ENCODE peak calls at places on chromosomes 13 and 19, in ten cellular contexts. D, Q, C, H, S, W, X, U, P and V are unnamed samples.

GRCh38 chr13:36819811-36820140 is 754 bp downstream of the RFXAP start:
- DNase-seq in C (peak), U (no peak), W (no peak), Q (no peak), P (no peak), S (no peak), H (no peak), D (no peak), X (no peak), V (no peak)

GRCh38 chr13:46679369-46680180 is 117.4 kb downstream of the ESD start:
- DNase-seq in U (peak), S (no peak), P (peak), Q (peak), W (peak), C (peak), D (no peak), X (no peak), H (no peak), V (no peak)

GRCh38 chr19:58296086-58296485 is 9.1 kb upstream of the ERVK3-1 start:
- DNase-seq in C (no peak), H (no peak), S (no peak), W (no peak), D (no peak), Q (no peak), P (no peak), U (no peak), X (no peak), V (no peak)

GRCh38 chr19:13044160-13044853 is 49.0 kb downstream of the NFIX start:
- DNase-seq in P (no peak), U (no peak), D (peak), C (no peak), Q (no peak), X (no peak), S (no peak), H (no peak), W (no peak), V (no peak)

GRCh38 chr19:42313096-42313839 is at the start of gene TMEM145:
- DNase-seq in S (no peak), Q (no peak), D (no peak), W (no peak), U (no peak), P (no peak), C (peak), H (peak), X (no peak), V (peak)

GRCh38 chr13:100666124-100666523 is 8.5 kb downstream of the TMTC4 start:
- DNase-seq in X (no peak), W (no peak), P (no peak), U (no peak), D (no peak), Q (no peak), S (no peak), C (no peak), H (no peak), V (no peak)

GRCh38 chr19:16889429-16889882 is 657 bp downstream of the F2RL3 start:
- DNase-seq in H (no peak), Q (no peak), D (peak), U (no peak), S (no peak), W (peak), P (no peak), X (no peak), C (no peak), V (no peak)

GRCh38 chr19:40370997-40371801 is 18.8 kb downstream of the HIPK4 start:
- DNase-seq in W (no peak), H (no peak), P (no peak), C (no peak), U (no peak), S (no peak), X (no peak), D (no peak), Q (no peak), V (no peak)

GRCh38 chr13:84645196-84646071 is 763.2 kb upstream of the SLITRK1 start:
- DNase-seq in U (no peak), W (no peak), X (no peak), H (no peak), Q (peak), P (no peak), S (no peak), D (no peak), C (no peak), V (no peak)

GRCh38 chr19:42352216-42352892 is 26.9 kb downstream of the MEGF8 start:
- DNase-seq in S (no peak), U (no peak), X (no peak), P (no peak), C (peak), D (no peak), Q (peak), W (no peak), H (no peak), V (no peak)

GRCh38 chr13:20118268-20119140 is 42.3 kb downstream of the GJA3 start:
- DNase-seq in W (peak), P (peak), D (peak), C (peak), X (no peak), S (peak), U (no peak), H (peak), Q (no peak), V (no peak)

GRCh38 chr19:47322048-47322447 is 9.9 kb upstream of the C5AR2 start:
- DNase-seq in H (no peak), Q (no peak), W (no peak), U (no peak), X (no peak), P (no peak), D (no peak), C (no peak), S (no peak), V (no peak)

GRCh38 chr13:45454204-45454603 is 10.5 kb upstream of the COG3 start:
- DNase-seq in U (no peak), D (no peak), S (no peak), X (no peak), P (no peak), W (no peak), H (no peak), Q (no peak), C (no peak), V (no peak)

GRCh38 chr13:33158830-33159229 is 126.7 kb downstream of the STARD13 start:
- DNase-seq in Q (no peak), X (no peak), H (no peak), D (no peak), S (no peak), P (no peak), C (no peak), U (no peak), W (no peak), V (no peak)

GRCh38 chr13:37679043-37679442 is 80.5 kb upstream of the POSTN start:
- DNase-seq in Q (no peak), H (no peak), W (no peak), U (no peak), X (no peak), C (no peak), S (no peak), D (no peak), P (no peak), V (no peak)

GRCh38 chr13:95924389-95924994 is 128.7 kb downstream of the UGGT2 start:
- DNase-seq in H (no peak), U (no peak), S (no peak), W (no peak), C (no peak), X (no peak), P (no peak), D (no peak), Q (peak), V (no peak)

GRCh38 chr13:40109324-40109958 is 454.0 kb downstream of the COG6 start:
- DNase-seq in P (no peak), S (no peak), C (no peak), D (no peak), X (peak), W (no peak), Q (peak), H (no peak), U (no peak), V (no peak)

GRCh38 chr13:24463078-24463477 is 49.5 kb downstream of the PARP4 start:
- DNase-seq in C (no peak), Q (no peak), S (no peak), H (no peak), P (no peak), D (no peak), X (no peak), W (no peak), U (no peak), V (no peak)

GRCh38 chr19:23909222-23909621 is 5.5 kb upstream of the ZNF726 start:
- DNase-seq in P (no peak), D (no peak), C (no peak), H (no peak), W (no peak), S (no peak), Q (no peak), U (no peak), X (no peak), V (no peak)

GRCh38 chr19:43439183-43440063 is 24.7 kb downstream of the TEX101 start:
- DNase-seq in D (no peak), C (no peak), H (no peak), W (peak), U (no peak), X (no peak), P (no peak), S (no peak), Q (peak), V (no peak)

GRCh38 chr13:113420833-113421600 is 32.3 kb downstream of the ADPRHL1 start:
- DNase-seq in S (no peak), U (no peak), Q (no peak), P (no peak), W (no peak), X (no peak), H (no peak), D (no peak), C (no peak), V (no peak)

GRCh38 chr13:60379837-60380236 is 17.2 kb upstream of the TDRD3 start:
- DNase-seq in U (no peak), D (no peak), S (no peak), C (peak), H (no peak), W (no peak), P (no peak), Q (no peak), X (no peak), V (no peak)

GRCh38 chr13:80105350-80105749 is 235.6 kb downstream of the SPRY2 start:
- DNase-seq in C (no peak), U (no peak), D (no peak), P (no peak), W (no peak), S (no peak), Q (no peak), H (no peak), X (no peak), V (no peak)

GRCh38 chr13:84607614-84608013 is 725.3 kb upstream of the SLITRK1 start:
- DNase-seq in P (no peak), Q (peak), X (peak), W (peak), H (no peak), C (no peak), D (no peak), U (no peak), S (no peak), V (no peak)

GRCh38 chr19:13839938-13840750 is 36.8 kb upstream of the NANOS3 start:
- DNase-seq in C (no peak), S (peak), P (no peak), W (peak), Q (peak), H (no peak), X (peak), U (peak), D (peak), V (no peak)

GRCh38 chr13:45718063-45718462 is 15.9 kb downstream of the CBY2 start:
- DNase-seq in Q (peak), W (no peak), D (no peak), C (peak), X (no peak), H (no peak), P (no peak), U (no peak), S (no peak), V (no peak)

GRCh38 chr13:34104853-34105252 is 286.9 kb downstream of the RFC3 start:
- DNase-seq in X (no peak), Q (no peak), W (no peak), C (no peak), P (no peak), U (no peak), H (no peak), S (no peak), D (no peak), V (no peak)

GRCh38 chr13:67273001-67273400 is 42.9 kb upstream of the PCDH9 start:
- DNase-seq in Q (no peak), C (no peak), U (no peak), X (no peak), W (no peak), D (no peak), H (no peak), P (no peak), S (no peak), V (no peak)

GRCh38 chr19:5850743-5851293 is 431 bp downstream of the FUT3 start:
- DNase-seq in U (no peak), D (no peak), W (no peak), X (peak), H (no peak), Q (peak), C (no peak), S (peak), P (peak), V (no peak)

GRCh38 chr19:788821-789472 is 8.3 kb upstream of the PTBP1 start:
- DNase-seq in Q (no peak), W (no peak), C (peak), H (no peak), S (no peak), U (no peak), X (no peak), D (no peak), P (no peak), V (no peak)

GRCh38 chr13:27631665-27632064 is 10.0 kb downstream of the POLR1D start:
- DNase-seq in S (no peak), C (no peak), W (no peak), Q (no peak), U (no peak), P (no peak), H (no peak), D (no peak), X (no peak), V (no peak)

GRCh38 chr19:47032171-47032811 is 12.7 kb downstream of the NPAS1 start:
- DNase-seq in U (peak), P (no peak), W (no peak), X (no peak), S (peak), H (peak), C (peak), D (peak), Q (no peak), V (peak)

GRCh38 chr13:37534181-37534580 is 64.4 kb downstream of the POSTN start:
- DNase-seq in H (no peak), C (no peak), X (no peak), D (no peak), W (no peak), S (no peak), U (no peak), Q (peak), P (no peak), V (no peak)

GRCh38 chr19:44570984-44571684 is 41.7 kb upstream of the CEACAM20 start:
- DNase-seq in D (no peak), U (no peak), P (no peak), C (peak), Q (peak), X (peak), W (peak), S (peak), H (peak), V (no peak)
- TF ChIP-seq CTCF in D (peak), U (no peak), P (peak), C (peak), Q (peak), X (peak), W (peak), S (peak), H (peak), V (peak)

GRCh38 chr13:41939403-41939802 is 21.5 kb downstream of the VWA8 start:
- DNase-seq in P (no peak), X (no peak), W (no peak), D (no peak), U (no peak), H (no peak), C (no peak), Q (no peak), S (no peak), V (no peak)

GRCh38 chr13:41941174-41941573 is 19.7 kb downstream of the VWA8 start:
- DNase-seq in C (no peak), H (no peak), D (no peak), W (no peak), X (no peak), S (no peak), Q (no peak), U (no peak), P (no peak), V (no peak)

GRCh38 chr13:41944635-41945401 is 16.1 kb downstream of the VWA8 start:
- DNase-seq in Q (no peak), P (no peak), W (no peak), C (no peak), X (no peak), D (no peak), S (no peak), U (no peak), H (no peak), V (no peak)

GRCh38 chr13:41944229-41944628 is 16.7 kb downstream of the VWA8 start:
- DNase-seq in S (no peak), P (no peak), H (no peak), Q (no peak), X (no peak), U (no peak), W (no peak), C (no peak), D (no peak), V (no peak)

DNA sequence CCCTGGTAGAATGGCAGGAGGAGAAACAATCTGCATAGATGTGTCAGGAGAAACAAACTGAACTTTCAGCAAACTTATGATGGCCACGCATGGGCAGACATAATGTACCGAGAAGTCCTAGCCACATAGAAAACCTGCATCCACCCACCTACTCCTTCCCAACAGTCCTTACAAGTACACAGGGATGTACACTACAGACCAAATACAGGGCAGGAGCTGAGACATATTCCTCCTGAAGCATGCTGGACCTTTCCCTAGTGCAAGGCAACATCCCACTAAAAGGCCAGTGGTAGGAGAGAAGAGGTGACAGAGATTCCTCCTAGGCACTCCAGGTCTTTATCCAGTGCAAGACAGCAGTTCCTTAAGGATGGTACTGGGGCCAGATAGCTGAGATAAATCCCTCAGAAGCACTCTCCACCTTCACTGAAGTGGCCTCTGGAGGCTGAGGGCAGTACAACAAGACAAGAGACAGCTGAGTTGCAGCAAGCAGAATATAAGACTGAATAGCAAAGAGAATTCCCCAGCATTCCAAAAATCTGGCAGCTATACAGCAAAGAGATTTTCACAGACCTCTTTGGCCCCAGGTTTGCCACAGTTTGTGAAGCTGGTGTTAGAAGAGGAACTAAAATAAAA is 18.3 kb downstream of the VWA8 start:
- DNase-seq in U (no peak), P (no peak), Q (peak), W (no peak), S (no peak), D (no peak), H (no peak), C (peak), X (no peak), V (no peak)
- TF ChIP-seq CTCF in U (no peak), P (no peak), Q (peak), W (no peak), S (peak), D (peak), H (peak), C (peak), X (no peak), V (peak)

DNA sequence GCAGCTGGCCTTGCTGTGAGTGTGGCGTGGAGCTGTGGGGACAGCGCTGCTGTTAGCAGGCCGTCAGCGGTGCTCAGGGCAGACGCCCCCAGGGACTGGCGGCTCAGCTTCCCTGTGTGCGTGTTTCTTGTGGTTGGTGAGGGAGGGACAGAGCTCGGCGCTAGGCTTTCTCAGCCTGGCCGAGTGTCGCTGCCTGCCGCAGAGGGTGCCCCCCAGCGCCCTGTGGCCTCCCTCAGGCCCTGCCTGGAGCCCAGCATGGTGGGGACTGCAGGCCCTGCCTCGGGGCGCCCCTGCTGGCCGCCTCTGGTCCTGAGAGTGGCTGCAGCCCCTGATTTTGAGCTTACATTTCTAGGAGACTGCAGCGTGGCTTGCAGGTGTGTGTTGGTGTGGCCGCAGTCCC is 35.5 kb downstream of the DOT1L start:
- DNase-seq in H (no peak), P (no peak), S (no peak), W (no peak), Q (no peak), X (no peak), D (no peak), U (no peak), C (peak), V (no peak)
- TF ChIP-seq CTCF in H (peak), P (no peak), S (no peak), W (no peak), Q (peak), X (peak), D (peak), U (no peak), C (peak), V (no peak)

GRCh38 chr13:49248433-49249002 is 793 bp downstream of the CDADC1 start:
- DNase-seq in D (no peak), P (no peak), Q (peak), C (peak), W (no peak), U (no peak), H (no peak), X (peak), S (no peak), V (no peak)
- TF ChIP-seq CTCF in D (no peak), P (no peak), Q (peak), C (no peak), W (no peak), U (no peak), H (peak), X (no peak), S (no peak), V (peak)

GRCh38 chr19:38715540-38715939 is 28.7 kb downstream of the CAPN12 start:
- DNase-seq in U (no peak), C (no peak), Q (no peak), D (peak), X (no peak), S (no peak), P (no peak), W (no peak), H (no peak), V (no peak)
- TF ChIP-seq CTCF in U (no peak), C (no peak), Q (no peak), D (no peak), X (no peak), S (no peak), P (no peak), W (no peak), H (no peak), V (no peak)

GRCh38 chr13:105139380-105140285 is 1395.8 kb downstream of the EFNB2 start:
- DNase-seq in U (peak), Q (peak), C (no peak), W (peak), P (no peak), S (peak), D (peak), X (peak), H (no peak), V (no peak)
- TF ChIP-seq CTCF in U (no peak), Q (peak), C (no peak), W (no peak), P (no peak), S (no peak), D (peak), X (peak), H (no peak), V (no peak)